ENCODE peak calls at places on chromosomes 6 and 20, in eight cellular contexts. One of them, this sample, is unnamed.

GRCh38 chr6:36442083-36442670 is 477 bp downstream of the PXT1 start:
- DNase-seq in HCT116: no peak
- DNase-seq in SK-N-SH: no peak
- DNase-seq in OCI-LY7: peak
- DNase-seq in PC-3: no peak
- DNase-seq in GM23338: no peak
- DNase-seq in neural progenitor cell: no peak
- DNase-seq in MM.1S: no peak
- DNase-seq in this sample: no peak

GRCh38 chr6:25009351-25009750 is 73.6 kb upstream of the RIPOR2 start:
- DNase-seq in neural progenitor cell: no peak
- DNase-seq in MM.1S: no peak
- DNase-seq in HCT116: no peak
- DNase-seq in PC-3: no peak
- DNase-seq in OCI-LY7: no peak
- DNase-seq in SK-N-SH: no peak
- DNase-seq in GM23338: no peak
- DNase-seq in this sample: no peak

GRCh38 chr20:1507276-1507675 is 16.1 kb upstream of the SIRPB2 start:
- DNase-seq in HCT116: no peak
- DNase-seq in PC-3: no peak
- DNase-seq in GM23338: no peak
- DNase-seq in neural progenitor cell: peak
- DNase-seq in OCI-LY7: no peak
- DNase-seq in SK-N-SH: no peak
- DNase-seq in MM.1S: no peak
- DNase-seq in this sample: no peak

GRCh38 chr6:6981923-6982322 is 125.8 kb upstream of the RREB1 start:
- DNase-seq in SK-N-SH: no peak
- DNase-seq in GM23338: no peak
- DNase-seq in PC-3: peak
- DNase-seq in neural progenitor cell: no peak
- DNase-seq in HCT116: peak
- DNase-seq in MM.1S: no peak
- DNase-seq in OCI-LY7: no peak
- DNase-seq in this sample: no peak

GRCh38 chr20:45779011-45779915 is 12.4 kb downstream of the WFDC3 start:
- DNase-seq in HCT116: peak
- DNase-seq in SK-N-SH: no peak
- DNase-seq in GM23338: no peak
- DNase-seq in OCI-LY7: no peak
- DNase-seq in PC-3: peak
- DNase-seq in MM.1S: no peak
- DNase-seq in neural progenitor cell: no peak
- DNase-seq in this sample: peak

GRCh38 chr6:2952557-2953095 is 18.7 kb downstream of the SERPINB6 start:
- DNase-seq in neural progenitor cell: peak
- DNase-seq in GM23338: peak
- DNase-seq in HCT116: peak
- DNase-seq in OCI-LY7: peak
- DNase-seq in MM.1S: peak
- DNase-seq in SK-N-SH: peak
- DNase-seq in PC-3: peak
- DNase-seq in this sample: peak

GRCh38 chr20:50580016-50580747 is 70.0 kb downstream of the PTPN1 start:
- DNase-seq in MM.1S: no peak
- DNase-seq in PC-3: peak
- DNase-seq in OCI-LY7: peak
- DNase-seq in neural progenitor cell: peak
- DNase-seq in SK-N-SH: peak
- DNase-seq in GM23338: peak
- DNase-seq in HCT116: peak
- DNase-seq in this sample: peak

GRCh38 chr6:136772685-136773472 is 19.4 kb downstream of the MAP3K5 start:
- DNase-seq in SK-N-SH: no peak
- DNase-seq in OCI-LY7: peak
- DNase-seq in PC-3: no peak
- DNase-seq in GM23338: peak
- DNase-seq in HCT116: no peak
- DNase-seq in MM.1S: peak
- DNase-seq in neural progenitor cell: peak
- DNase-seq in this sample: peak

GRCh38 chr6:51283723-51284122 is 465.1 kb downstream of the TFAP2B start:
- DNase-seq in HCT116: no peak
- DNase-seq in PC-3: no peak
- DNase-seq in MM.1S: no peak
- DNase-seq in GM23338: no peak
- DNase-seq in OCI-LY7: no peak
- DNase-seq in neural progenitor cell: no peak
- DNase-seq in SK-N-SH: no peak
- DNase-seq in this sample: no peak

GRCh38 chr6:100892116-100892515 is 11.0 kb upstream of the ASCC3 start:
- DNase-seq in OCI-LY7: no peak
- DNase-seq in MM.1S: no peak
- DNase-seq in HCT116: no peak
- DNase-seq in SK-N-SH: peak
- DNase-seq in GM23338: peak
- DNase-seq in neural progenitor cell: no peak
- DNase-seq in PC-3: no peak
- DNase-seq in this sample: no peak

GRCh38 chr6:55892749-55893357 is 17.5 kb upstream of the BMP5 start:
- DNase-seq in GM23338: no peak
- DNase-seq in MM.1S: no peak
- DNase-seq in HCT116: no peak
- DNase-seq in neural progenitor cell: no peak
- DNase-seq in PC-3: no peak
- DNase-seq in OCI-LY7: no peak
- DNase-seq in SK-N-SH: no peak
- DNase-seq in this sample: no peak

GRCh38 chr20:20204326-20204725 is 152.0 kb downstream of the CFAP61 start:
- DNase-seq in MM.1S: no peak
- DNase-seq in SK-N-SH: peak
- DNase-seq in HCT116: no peak
- DNase-seq in OCI-LY7: no peak
- DNase-seq in GM23338: no peak
- DNase-seq in PC-3: no peak
- DNase-seq in neural progenitor cell: no peak
- DNase-seq in this sample: no peak

GRCh38 chr6:121780325-121781313 is 345.2 kb downstream of the GJA1 start:
- DNase-seq in MM.1S: no peak
- DNase-seq in GM23338: no peak
- DNase-seq in PC-3: peak
- DNase-seq in neural progenitor cell: no peak
- DNase-seq in SK-N-SH: no peak
- DNase-seq in OCI-LY7: no peak
- DNase-seq in HCT116: peak
- DNase-seq in this sample: peak

GRCh38 chr20:19738936-19739335 is 19.1 kb upstream of the RIN2 start:
- DNase-seq in OCI-LY7: no peak
- DNase-seq in HCT116: no peak
- DNase-seq in MM.1S: no peak
- DNase-seq in PC-3: peak
- DNase-seq in SK-N-SH: no peak
- DNase-seq in neural progenitor cell: no peak
- DNase-seq in GM23338: no peak
- DNase-seq in this sample: no peak

GRCh38 chr6:145929037-145929633 is 35.0 kb downstream of the SHPRH start:
- DNase-seq in neural progenitor cell: peak
- DNase-seq in GM23338: peak
- DNase-seq in OCI-LY7: peak
- DNase-seq in SK-N-SH: peak
- DNase-seq in HCT116: peak
- DNase-seq in PC-3: peak
- DNase-seq in MM.1S: peak
- DNase-seq in this sample: peak

GRCh38 chr6:169568314-169569087 is 133.3 kb downstream of the WDR27 start:
- DNase-seq in HCT116: no peak
- DNase-seq in OCI-LY7: no peak
- DNase-seq in GM23338: no peak
- DNase-seq in PC-3: no peak
- DNase-seq in neural progenitor cell: no peak
- DNase-seq in MM.1S: peak
- DNase-seq in SK-N-SH: no peak
- DNase-seq in this sample: no peak

GRCh38 chr6:25086500-25087091 is 150.8 kb upstream of the RIPOR2 start:
- DNase-seq in SK-N-SH: no peak
- DNase-seq in HCT116: no peak
- DNase-seq in neural progenitor cell: no peak
- DNase-seq in PC-3: no peak
- DNase-seq in GM23338: peak
- DNase-seq in MM.1S: no peak
- DNase-seq in OCI-LY7: no peak
- DNase-seq in this sample: no peak

GRCh38 chr6:111871725-111872520 is 1.3 kb downstream of the FYN start:
- DNase-seq in PC-3: peak
- DNase-seq in GM23338: peak
- DNase-seq in HCT116: no peak
- DNase-seq in SK-N-SH: peak
- DNase-seq in OCI-LY7: peak
- DNase-seq in neural progenitor cell: peak
- DNase-seq in MM.1S: no peak
- DNase-seq in this sample: peak

GRCh38 chr6:53043626-53044025 is 21.6 kb upstream of the FBXO9 start:
- DNase-seq in PC-3: peak
- DNase-seq in OCI-LY7: no peak
- DNase-seq in SK-N-SH: no peak
- DNase-seq in GM23338: peak
- DNase-seq in neural progenitor cell: peak
- DNase-seq in HCT116: no peak
- DNase-seq in MM.1S: no peak
- DNase-seq in this sample: no peak

GRCh38 chr20:60136640-60137411 is 178.6 kb downstream of the CDH26 start:
- DNase-seq in MM.1S: no peak
- DNase-seq in neural progenitor cell: no peak
- DNase-seq in PC-3: no peak
- DNase-seq in HCT116: no peak
- DNase-seq in GM23338: no peak
- DNase-seq in OCI-LY7: no peak
- DNase-seq in SK-N-SH: no peak
- DNase-seq in this sample: no peak

GRCh38 chr6:30325150-30325872 is 1.4 kb upstream of the TRIM39 start:
- DNase-seq in neural progenitor cell: peak
- DNase-seq in HCT116: no peak
- DNase-seq in MM.1S: peak
- DNase-seq in GM23338: peak
- DNase-seq in OCI-LY7: peak
- DNase-seq in SK-N-SH: peak
- DNase-seq in PC-3: peak
- DNase-seq in this sample: peak

GRCh38 chr6:136365781-136366354 is 76.2 kb upstream of the BCLAF1 start:
- DNase-seq in SK-N-SH: no peak
- DNase-seq in MM.1S: no peak
- DNase-seq in PC-3: peak
- DNase-seq in OCI-LY7: peak
- DNase-seq in GM23338: no peak
- DNase-seq in HCT116: no peak
- DNase-seq in neural progenitor cell: no peak
- DNase-seq in this sample: no peak

DNA sequence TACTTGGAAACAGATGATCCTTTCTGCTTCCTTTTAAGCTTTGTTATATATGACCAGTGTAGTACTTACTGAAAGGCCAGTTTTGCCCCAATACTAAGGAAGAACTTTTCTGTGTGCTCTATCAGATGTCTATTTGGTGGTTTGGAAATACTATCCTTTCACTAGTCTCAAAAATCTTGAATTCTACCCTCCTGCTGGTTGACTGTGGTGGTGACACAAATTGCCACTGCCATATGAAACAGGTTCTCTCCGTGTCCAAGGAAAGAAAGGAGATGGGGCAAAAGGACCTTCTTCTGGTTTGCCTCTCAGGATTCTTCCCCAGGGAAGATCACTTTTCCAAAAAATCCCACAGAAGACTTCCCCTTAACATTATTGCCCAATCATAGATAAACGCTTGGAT is 6.2 kb downstream of the GJE1 start:
- DNase-seq in MM.1S: no peak
- DNase-seq in HCT116: no peak
- DNase-seq in PC-3: no peak
- DNase-seq in GM23338: peak
- DNase-seq in neural progenitor cell: no peak
- DNase-seq in SK-N-SH: no peak
- DNase-seq in OCI-LY7: no peak
- DNase-seq in this sample: no peak
- H3K4me2 ChIP-seq in MM.1S: no peak
- H3K4me2 ChIP-seq in HCT116: no peak
- H3K4me2 ChIP-seq in PC-3: no peak
- H3K4me2 ChIP-seq in GM23338: no peak
- H3K4me2 ChIP-seq in neural progenitor cell: no peak
- H3K4me2 ChIP-seq in SK-N-SH: no peak
- H3K4me2 ChIP-seq in OCI-LY7: no peak
- H3K4me2 ChIP-seq in this sample: no peak

DNA sequence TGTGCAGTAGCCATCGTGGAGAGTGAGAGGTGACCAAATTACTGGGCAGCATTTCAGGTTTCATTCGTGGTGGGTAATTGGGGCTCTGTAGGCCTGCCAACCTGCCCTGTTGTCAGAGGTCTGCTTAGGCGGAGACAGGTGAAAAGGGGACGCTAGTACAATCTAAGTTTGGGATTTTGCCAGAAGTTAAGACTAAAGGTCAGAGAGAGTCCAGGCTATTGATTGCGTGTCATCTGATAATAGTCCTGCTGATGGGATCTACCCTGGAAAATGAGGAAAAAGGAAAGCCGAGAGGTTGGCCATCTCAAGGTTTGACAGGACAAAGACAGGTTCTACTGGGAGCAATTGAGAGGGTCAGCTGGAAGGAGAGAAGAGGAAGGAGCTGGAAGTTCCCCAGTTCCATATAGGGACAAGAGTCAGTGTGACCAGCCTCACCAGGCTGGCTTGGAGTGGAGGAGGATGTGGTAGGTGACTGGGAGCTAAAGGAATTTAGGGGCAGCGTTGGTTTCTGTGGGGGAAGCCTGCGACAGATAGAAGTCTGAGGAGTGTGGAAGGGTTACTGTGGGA is 10.9 kb downstream of the ARFGEF2 start:
- DNase-seq in MM.1S: no peak
- DNase-seq in SK-N-SH: no peak
- DNase-seq in PC-3: no peak
- DNase-seq in GM23338: no peak
- DNase-seq in neural progenitor cell: no peak
- DNase-seq in HCT116: no peak
- DNase-seq in OCI-LY7: no peak
- DNase-seq in this sample: peak
- TF ChIP-seq EZH2phosphoT487 in MM.1S: no peak
- TF ChIP-seq EZH2phosphoT487 in SK-N-SH: no peak
- TF ChIP-seq EZH2phosphoT487 in PC-3: no peak
- TF ChIP-seq EZH2phosphoT487 in GM23338: no peak
- TF ChIP-seq EZH2phosphoT487 in neural progenitor cell: no peak
- TF ChIP-seq EZH2phosphoT487 in HCT116: no peak
- TF ChIP-seq EZH2phosphoT487 in OCI-LY7: no peak
- TF ChIP-seq EZH2phosphoT487 in this sample: no peak

GRCh38 chr6:86412063-86412462 is 525.3 kb upstream of the HTR1E start:
- DNase-seq in GM23338: no peak
- DNase-seq in MM.1S: no peak
- DNase-seq in SK-N-SH: no peak
- DNase-seq in PC-3: no peak
- DNase-seq in OCI-LY7: no peak
- DNase-seq in neural progenitor cell: no peak
- DNase-seq in HCT116: no peak
- DNase-seq in this sample: no peak
- TF ChIP-seq CTCF in GM23338: no peak
- TF ChIP-seq CTCF in MM.1S: no peak
- TF ChIP-seq CTCF in SK-N-SH: no peak
- TF ChIP-seq CTCF in PC-3: no peak
- TF ChIP-seq CTCF in OCI-LY7: no peak
- TF ChIP-seq CTCF in neural progenitor cell: no peak
- TF ChIP-seq CTCF in HCT116: no peak
- TF ChIP-seq CTCF in this sample: no peak

GRCh38 chr6:45658958-45659357 is 281.2 kb upstream of the SUPT3H start:
- DNase-seq in HCT116: no peak
- DNase-seq in MM.1S: no peak
- DNase-seq in OCI-LY7: peak
- DNase-seq in neural progenitor cell: no peak
- DNase-seq in PC-3: no peak
- DNase-seq in GM23338: no peak
- DNase-seq in SK-N-SH: no peak
- DNase-seq in this sample: no peak
- H3K4me2 ChIP-seq in HCT116: no peak
- H3K4me2 ChIP-seq in MM.1S: no peak
- H3K4me2 ChIP-seq in OCI-LY7: peak
- H3K4me2 ChIP-seq in neural progenitor cell: no peak
- H3K4me2 ChIP-seq in PC-3: no peak
- H3K4me2 ChIP-seq in GM23338: no peak
- H3K4me2 ChIP-seq in SK-N-SH: no peak
- H3K4me2 ChIP-seq in this sample: no peak